ENCODE peak calls at places on chromosomes 16 and 17, in five cellular contexts. One of them, this sample, is unnamed.
A peak's percentile ranks its signal among the peaks of the same experiment; 100 is the strongest.

GRCh38 chr17:48544356-48545021 is 420 bp downstream of the HOXB2 start:
- DNase-seq in head of caudate nucleus: no peak
- DNase-seq in naive thymus-derived CD4-positive, alpha-beta T cell: no peak
- DNase-seq in kidney: peak; percentile 96
- DNase-seq in right lobe of liver: peak; percentile 77
- DNase-seq in this sample: peak; percentile 31

GRCh38 chr17:32931686-32932085 is 3.7 kb downstream of the TMEM98 start:
- DNase-seq in head of caudate nucleus: no peak
- DNase-seq in naive thymus-derived CD4-positive, alpha-beta T cell: no peak
- DNase-seq in kidney: no peak
- DNase-seq in right lobe of liver: no peak
- DNase-seq in this sample: no peak

GRCh38 chr16:73301984-73302383 is 254.1 kb upstream of the ZFHX3 start:
- DNase-seq in head of caudate nucleus: no peak
- DNase-seq in naive thymus-derived CD4-positive, alpha-beta T cell: no peak
- DNase-seq in kidney: no peak
- DNase-seq in right lobe of liver: no peak
- DNase-seq in this sample: no peak

GRCh38 chr17:56203430-56203829 is 50.2 kb downstream of the ANKFN1 start:
- DNase-seq in head of caudate nucleus: no peak
- DNase-seq in naive thymus-derived CD4-positive, alpha-beta T cell: no peak
- DNase-seq in kidney: no peak
- DNase-seq in right lobe of liver: no peak
- DNase-seq in this sample: no peak

GRCh38 chr17:51711581-51711980 is 446.9 kb downstream of the CA10 start:
- DNase-seq in head of caudate nucleus: no peak
- DNase-seq in naive thymus-derived CD4-positive, alpha-beta T cell: no peak
- DNase-seq in kidney: no peak
- DNase-seq in right lobe of liver: no peak
- DNase-seq in this sample: no peak

GRCh38 chr16:83136924-83137323 is 510.2 kb downstream of the CDH13 start:
- DNase-seq in head of caudate nucleus: no peak
- DNase-seq in naive thymus-derived CD4-positive, alpha-beta T cell: no peak
- DNase-seq in kidney: no peak
- DNase-seq in right lobe of liver: no peak
- DNase-seq in this sample: no peak

GRCh38 chr16:19240494-19240893 is 45.0 kb upstream of the CLEC19A start:
- DNase-seq in head of caudate nucleus: no peak
- DNase-seq in naive thymus-derived CD4-positive, alpha-beta T cell: no peak
- DNase-seq in kidney: no peak
- DNase-seq in right lobe of liver: no peak
- DNase-seq in this sample: no peak

GRCh38 chr16:2770057-2770780 is 6.9 kb downstream of the ELOB start:
- DNase-seq in head of caudate nucleus: no peak
- DNase-seq in naive thymus-derived CD4-positive, alpha-beta T cell: no peak
- DNase-seq in kidney: peak; percentile 54
- DNase-seq in right lobe of liver: peak; percentile 19
- DNase-seq in this sample: no peak

GRCh38 chr17:386145-386876 is 33.7 kb upstream of the RPH3AL start:
- DNase-seq in head of caudate nucleus: peak; percentile 85
- DNase-seq in naive thymus-derived CD4-positive, alpha-beta T cell: peak; percentile 60
- DNase-seq in kidney: peak; percentile 93
- DNase-seq in right lobe of liver: peak; percentile 90
- DNase-seq in this sample: peak; percentile 33

GRCh38 chr17:71870546-71870862 is 250.3 kb upstream of the SOX9 start:
- DNase-seq in head of caudate nucleus: no peak
- DNase-seq in naive thymus-derived CD4-positive, alpha-beta T cell: no peak
- DNase-seq in kidney: no peak
- DNase-seq in right lobe of liver: no peak
- DNase-seq in this sample: no peak

GRCh38 chr16:54027126-54027922 is 259.3 kb downstream of the IRX3 start:
- DNase-seq in head of caudate nucleus: no peak
- DNase-seq in naive thymus-derived CD4-positive, alpha-beta T cell: no peak
- DNase-seq in kidney: no peak
- DNase-seq in right lobe of liver: no peak
- DNase-seq in this sample: no peak

GRCh38 chr16:11390573-11391495 is 45.6 kb downstream of the RMI2 start:
- DNase-seq in head of caudate nucleus: no peak
- DNase-seq in naive thymus-derived CD4-positive, alpha-beta T cell: no peak
- DNase-seq in kidney: peak; percentile 54
- DNase-seq in right lobe of liver: no peak
- DNase-seq in this sample: no peak

GRCh38 chr16:84741351-84741791 is 41.6 kb downstream of the USP10 start:
- DNase-seq in head of caudate nucleus: peak; percentile 34
- DNase-seq in naive thymus-derived CD4-positive, alpha-beta T cell: no peak
- DNase-seq in kidney: no peak
- DNase-seq in right lobe of liver: no peak
- DNase-seq in this sample: no peak

GRCh38 chr17:81429353-81429774 is 34.1 kb downstream of the BAHCC1 start:
- DNase-seq in head of caudate nucleus: peak; percentile 89
- DNase-seq in naive thymus-derived CD4-positive, alpha-beta T cell: no peak
- DNase-seq in kidney: peak; percentile 94
- DNase-seq in right lobe of liver: peak; percentile 79
- DNase-seq in this sample: no peak

GRCh38 chr16:57306676-57307341 is 22.3 kb upstream of the PLLP start:
- DNase-seq in head of caudate nucleus: no peak
- DNase-seq in naive thymus-derived CD4-positive, alpha-beta T cell: no peak
- DNase-seq in kidney: no peak
- DNase-seq in right lobe of liver: no peak
- DNase-seq in this sample: no peak

GRCh38 chr17:9998060-9998459 is 93.0 kb upstream of the RCVRN start:
- DNase-seq in head of caudate nucleus: no peak
- DNase-seq in naive thymus-derived CD4-positive, alpha-beta T cell: no peak
- DNase-seq in kidney: no peak
- DNase-seq in right lobe of liver: no peak
- DNase-seq in this sample: no peak

GRCh38 chr16:85301171-85301690 is 189.0 kb upstream of the CIBAR2 start:
- DNase-seq in head of caudate nucleus: no peak
- DNase-seq in naive thymus-derived CD4-positive, alpha-beta T cell: no peak
- DNase-seq in kidney: no peak
- DNase-seq in right lobe of liver: no peak
- DNase-seq in this sample: no peak